ENCODE peak calls at places on chromosomes 7 and 10, in nine cellular contexts. I, A, M, R, J, N, U, B and Z are unnamed samples.

GRCh38 chr10:71083457-71083975 is 128.9 kb upstream of the UNC5B start:
- DNase-seq in I (peak), A (peak), M (no peak), R (no peak), J (no peak), N (no peak), U (no peak), B (no peak), Z (peak)

GRCh38 chr10:60848126-60848525 is 69.8 kb downstream of the CDK1 start:
- DNase-seq in I (peak), A (no peak), M (peak), R (peak), J (no peak), N (no peak), U (no peak), B (peak), Z (no peak)

GRCh38 chr10:62384057-62384446 is 9.9 kb downstream of the ZNF365 start:
- DNase-seq in I (no peak), A (no peak), M (peak), R (peak), J (peak), N (no peak), U (no peak), B (peak), Z (no peak)

GRCh38 chr7:24401628-24402593 is 117.9 kb downstream of the NPY start:
- DNase-seq in I (no peak), A (no peak), M (peak), R (peak), J (no peak), N (no peak), U (no peak), B (no peak), Z (no peak)

GRCh38 chr7:111090834-111091233 is at the start of gene LRRN3:
- DNase-seq in I (no peak), A (peak), M (peak), R (peak), J (no peak), N (peak), U (peak), B (no peak), Z (no peak)

GRCh38 chr7:71626206-71626605 is 494.3 kb downstream of the GALNT17 start:
- DNase-seq in I (no peak), A (no peak), M (no peak), R (no peak), J (no peak), N (no peak), U (no peak), B (no peak), Z (no peak)

GRCh38 chr10:63199716-63200115 is 66.6 kb downstream of the NRBF2 start:
- DNase-seq in I (no peak), A (no peak), M (no peak), R (no peak), J (no peak), N (no peak), U (no peak), B (no peak), Z (no peak)

GRCh38 chr10:106401161-106401560 is 763.3 kb downstream of the SORCS1 start:
- DNase-seq in I (no peak), A (no peak), M (peak), R (no peak), J (no peak), N (peak), U (no peak), B (no peak), Z (no peak)

GRCh38 chr10:13349776-13350274 is 1.7 kb upstream of the SEPHS1 start:
- DNase-seq in I (peak), A (peak), M (peak), R (peak), J (no peak), N (peak), U (no peak), B (no peak), Z (peak)

GRCh38 chr7:39509912-39510311 is 56.3 kb upstream of the YAE1 start:
- DNase-seq in I (no peak), A (no peak), M (no peak), R (no peak), J (no peak), N (no peak), U (no peak), B (no peak), Z (no peak)

GRCh38 chr7:94414481-94414880 is 19.8 kb downstream of the COL1A2 start:
- DNase-seq in I (no peak), A (no peak), M (no peak), R (no peak), J (no peak), N (no peak), U (no peak), B (no peak), Z (no peak)

GRCh38 chr7:1087462-1087809 is 477 bp upstream of the GPER1 start:
- DNase-seq in I (no peak), A (no peak), M (peak), R (no peak), J (no peak), N (no peak), U (no peak), B (no peak), Z (no peak)

GRCh38 chr7:37920619-37921339 is at the start of gene EPDR1:
- DNase-seq in I (peak), A (peak), M (no peak), R (no peak), J (no peak), N (peak), U (peak), B (no peak), Z (peak)

GRCh38 chr10:130028465-130028819 is 64.4 kb upstream of the EBF3 start:
- DNase-seq in I (no peak), A (no peak), M (no peak), R (no peak), J (no peak), N (no peak), U (no peak), B (no peak), Z (no peak)

GRCh38 chr10:119523916-119524719 is 18.4 kb downstream of the RGS10 start:
- DNase-seq in I (no peak), A (no peak), M (no peak), R (no peak), J (no peak), N (no peak), U (no peak), B (no peak), Z (no peak)

GRCh38 chr10:62527019-62527827 is 153.1 kb downstream of the ZNF365 start:
- DNase-seq in I (no peak), A (no peak), M (no peak), R (no peak), J (no peak), N (no peak), U (no peak), B (no peak), Z (no peak)

GRCh38 chr10:73875139-73875475 is 752 bp upstream of the CAMK2G start:
- DNase-seq in I (no peak), A (no peak), M (no peak), R (no peak), J (no peak), N (no peak), U (no peak), B (no peak), Z (no peak)

GRCh38 chr7:54397836-54398612 is 144.2 kb upstream of the VSTM2A start:
- DNase-seq in I (no peak), A (no peak), M (no peak), R (no peak), J (no peak), N (no peak), U (no peak), B (no peak), Z (no peak)

GRCh38 chr10:74898201-74898976 is 72.0 kb downstream of the KAT6B start:
- DNase-seq in I (no peak), A (no peak), M (no peak), R (no peak), J (no peak), N (no peak), U (no peak), B (no peak), Z (no peak)

GRCh38 chr10:12042409-12042796 is 206 bp downstream of the UPF2 start:
- DNase-seq in I (peak), A (no peak), M (peak), R (no peak), J (no peak), N (no peak), U (no peak), B (no peak), Z (peak)

GRCh38 chr10:100707261-100707848 is 38.0 kb upstream of the PAX2 start:
- DNase-seq in I (no peak), A (no peak), M (no peak), R (no peak), J (no peak), N (no peak), U (no peak), B (no peak), Z (no peak)